ENCODE peak calls at places on chromosomes 16 and 17, in four cellular contexts. L, B, S and P are unnamed samples.

GRCh38 chr16:76108460-76108859 is 168.7 kb upstream of the CNTNAP4 start:
- DNase-seq in B (no peak), L (no peak), S (no peak), P (no peak)

GRCh38 chr16:65532846-65533245 is 411.0 kb upstream of the CDH11 start:
- DNase-seq in L (no peak), S (no peak), B (no peak), P (no peak)

GRCh38 chr17:40545660-40546059 is 19.6 kb downstream of the CCR7 start:
- DNase-seq in L (no peak), S (no peak), B (no peak), P (no peak)

GRCh38 chr17:57915532-57915931 is 39.7 kb downstream of the CUEDC1 start:
- DNase-seq in L (no peak), S (no peak), B (no peak), P (no peak)

GRCh38 chr17:9842057-9842758 is 16.5 kb downstream of the GLP2R start:
- DNase-seq in B (no peak), S (peak), L (no peak), P (no peak)

GRCh38 chr16:47162670-47163420 is 19.1 kb upstream of the NETO2 start:
- DNase-seq in L (no peak), S (no peak), B (no peak), P (no peak)

GRCh38 chr17:38454528-38454927 is 26.3 kb downstream of the ARHGAP23 start:
- DNase-seq in S (no peak), L (no peak), B (no peak), P (peak)

GRCh38 chr16:87657621-87658192 is 55.4 kb downstream of the JPH3 start:
- DNase-seq in S (peak), L (peak), B (no peak), P (no peak)

GRCh38 chr17:1021147-1021546 is 24.2 kb downstream of the TIMM22 start:
- DNase-seq in S (no peak), L (no peak), B (no peak), P (no peak)

GRCh38 chr16:70412385-70412784 is 26.5 kb downstream of the ST3GAL2 start:
- DNase-seq in B (no peak), S (no peak), L (no peak), P (no peak)

GRCh38 chr16:48499822-48500440 is 110.0 kb downstream of the N4BP1 start:
- DNase-seq in L (no peak), S (no peak), B (no peak), P (peak)

GRCh38 chr17:80413771-80414507 is 1.0 kb upstream of the ENDOV start:
- DNase-seq in L (no peak), S (no peak), B (no peak), P (no peak)

GRCh38 chr17:35973333-35974260 is 7.7 kb downstream of the CCL16 start:
- DNase-seq in L (no peak), S (peak), B (no peak), P (no peak)

GRCh38 chr17:7417056-7417655 is 3.0 kb upstream of the SPEM1 start:
- DNase-seq in B (no peak), S (no peak), L (no peak), P (no peak)

GRCh38 chr16:9151074-9151473 is 59.6 kb downstream of the HAPSTR1 start:
- DNase-seq in S (no peak), L (no peak), B (no peak), P (no peak)

GRCh38 chr16:87686697-87687570 is 78.9 kb downstream of the KLHDC4 start:
- DNase-seq in S (no peak), L (no peak), B (no peak), P (no peak)

GRCh38 chr16:2339521-2340484 is 725 bp downstream of the ABCA3 start:
- DNase-seq in B (no peak), L (peak), S (peak), P (peak)

GRCh38 chr16:55036371-55036821 is 105.7 kb downstream of the IRX5 start:
- DNase-seq in S (no peak), B (no peak), L (no peak), P (no peak)

GRCh38 chr16:12459401-12459791 is 344.3 kb downstream of the CPPED1 start:
- DNase-seq in B (no peak), L (no peak), S (no peak), P (no peak)

GRCh38 chr16:89279666-89280481 is 62.4 kb downstream of the ZNF778 start:
- DNase-seq in B (no peak), L (no peak), S (no peak), P (no peak)

GRCh38 chr16:27636453-27637200 is 86.7 kb downstream of the KATNIP start:
- DNase-seq in L (no peak), B (no peak), S (no peak), P (no peak)

GRCh38 chr16:12208341-12209035 is 232.0 kb downstream of the SNX29 start:
- DNase-seq in B (no peak), L (no peak), S (no peak), P (no peak)

GRCh38 chr17:17361543-17362511 is 58.7 kb downstream of the NT5M start:
- DNase-seq in S (no peak), L (no peak), B (no peak), P (peak)

GRCh38 chr17:33687831-33688230 is 394.7 kb upstream of the ASIC2 start:
- DNase-seq in L (no peak), B (no peak), S (no peak), P (no peak)

GRCh38 chr17:77319211-77320031 is 178.7 kb downstream of the SEC14L1 start:
- DNase-seq in B (no peak), S (no peak), L (peak), P (peak)

GRCh38 chr17:58336456-58337094 is 8.0 kb upstream of the TSPOAP1 start:
- DNase-seq in B (no peak), S (no peak), L (peak), P (peak)

GRCh38 chr16:54142787-54143186 is 143.8 kb downstream of the IRX3 start:
- DNase-seq in S (no peak), L (no peak), B (no peak), P (no peak)

GRCh38 chr17:49193513-49194296 is 16.7 kb downstream of the GNGT2 start:
- DNase-seq in S (no peak), L (peak), B (peak), P (peak)

GRCh38 chr17:81991684-81992513 is 14.5 kb downstream of the ASPSCR1 start:
- DNase-seq in L (no peak), S (peak), B (no peak), P (peak)

GRCh38 chr16:87389245-87389644 is 2.9 kb upstream of the MAP1LC3B start:
- DNase-seq in L (peak), S (peak), B (no peak), P (no peak)

GRCh38 chr17:76716834-76717205 is 6.1 kb upstream of the MXRA7 start:
- DNase-seq in L (peak), S (no peak), B (no peak), P (no peak)

GRCh38 chr17:45020354-45021138 is 30.9 kb downstream of the DCAKD start:
- DNase-seq in B (no peak), S (no peak), L (no peak), P (no peak)

GRCh38 chr16:85029981-85030381 is 2.4 kb downstream of the KIAA0513 start:
- DNase-seq in S (no peak), L (no peak), B (no peak), P (no peak)

GRCh38 chr16:67389911-67390815 is 3.1 kb downstream of the TPPP3 start:
- DNase-seq in B (no peak), S (no peak), L (no peak), P (no peak)

GRCh38 chr16:4767872-4768548 is 1.0 kb upstream of the ZNF500 start:
- DNase-seq in L (peak), B (peak), S (no peak), P (no peak)

GRCh38 chr16:84786605-84787302 is 33.0 kb upstream of the CRISPLD2 start:
- DNase-seq in L (no peak), S (no peak), B (no peak), P (no peak)

GRCh38 chr16:58317608-58318152 is 22.9 kb upstream of the PRSS54 start:
- DNase-seq in L (no peak), S (no peak), B (no peak), P (no peak)
- H2AFZ ChIP-seq in L (peak), S (no peak), B (no peak), P (no peak)

DNA sequence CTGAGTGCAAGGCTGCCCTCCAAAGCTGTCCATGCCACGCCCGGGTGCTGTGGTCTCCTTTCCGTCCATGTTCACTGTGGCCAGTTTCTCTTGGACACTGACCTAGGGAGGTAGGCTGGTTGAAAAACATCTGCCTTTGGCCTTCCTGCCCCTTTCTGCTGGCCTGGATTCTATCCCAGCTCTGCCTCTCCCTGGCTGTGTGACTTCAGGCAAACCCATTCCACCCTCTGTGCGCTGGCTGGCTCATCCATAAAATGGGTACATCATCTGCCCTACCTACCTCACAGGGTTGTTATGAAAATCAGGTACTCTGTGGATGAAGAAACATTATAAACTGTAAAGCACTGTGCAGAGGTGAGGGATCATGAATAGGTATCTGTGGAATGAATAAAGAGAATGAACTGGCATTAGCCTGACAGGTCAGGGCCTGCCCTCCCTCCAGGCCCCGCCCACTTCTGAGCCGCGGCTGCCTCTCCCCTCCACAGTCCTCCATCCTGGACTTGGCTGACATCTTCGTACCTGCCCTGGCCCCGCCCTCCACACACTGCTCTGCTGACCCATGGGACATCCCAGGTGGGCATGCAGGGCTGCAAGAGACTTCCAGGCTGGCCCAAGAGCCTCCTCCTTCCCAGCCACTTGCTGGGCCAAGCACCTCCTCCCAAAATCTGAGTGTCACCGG is 7.1 kb upstream of the SPATA20 start:
- DNase-seq in B (no peak), L (no peak), S (no peak), P (no peak)
- TF ChIP-seq FOXM1 in B (no peak), L (no peak), S (no peak), P (no peak)

DNA sequence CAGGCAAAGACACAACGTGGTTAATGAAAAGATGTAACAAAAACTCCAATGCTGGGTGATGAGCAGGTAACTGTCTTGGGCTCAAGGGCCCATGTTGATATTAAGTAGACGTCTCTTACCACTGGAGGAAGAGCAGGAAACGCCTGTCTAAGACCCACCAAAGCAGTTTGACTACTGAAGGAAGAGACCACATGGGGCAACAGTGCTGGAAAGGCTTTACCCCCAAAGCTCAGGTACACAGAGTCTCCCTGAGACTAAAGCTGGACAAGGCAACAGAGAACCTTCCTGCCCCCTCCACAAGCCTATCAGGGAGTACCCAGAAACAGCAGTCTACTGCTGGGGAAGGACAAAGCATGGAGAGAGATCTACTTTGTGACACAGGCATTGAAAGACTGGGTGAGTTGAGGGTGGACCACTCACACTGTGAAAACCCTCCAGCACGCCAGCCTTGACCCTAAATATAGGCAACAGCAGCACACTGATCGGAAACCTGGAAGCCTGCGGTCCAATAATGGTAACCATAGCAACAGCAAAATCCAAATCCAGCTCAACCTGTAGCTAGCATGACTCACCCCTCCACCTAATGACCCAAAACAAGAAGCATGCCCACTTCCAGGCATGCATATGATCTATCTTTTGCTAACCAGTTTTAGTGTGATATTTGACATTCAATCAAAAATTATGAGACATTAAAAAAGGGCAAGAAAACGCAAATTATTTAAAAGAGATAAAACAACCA is 270.5 kb upstream of the SDK2 start:
- DNase-seq in B (no peak), L (no peak), S (no peak), P (no peak)
- H2AFZ ChIP-seq in B (no peak), L (no peak), S (no peak), P (no peak)

DNA sequence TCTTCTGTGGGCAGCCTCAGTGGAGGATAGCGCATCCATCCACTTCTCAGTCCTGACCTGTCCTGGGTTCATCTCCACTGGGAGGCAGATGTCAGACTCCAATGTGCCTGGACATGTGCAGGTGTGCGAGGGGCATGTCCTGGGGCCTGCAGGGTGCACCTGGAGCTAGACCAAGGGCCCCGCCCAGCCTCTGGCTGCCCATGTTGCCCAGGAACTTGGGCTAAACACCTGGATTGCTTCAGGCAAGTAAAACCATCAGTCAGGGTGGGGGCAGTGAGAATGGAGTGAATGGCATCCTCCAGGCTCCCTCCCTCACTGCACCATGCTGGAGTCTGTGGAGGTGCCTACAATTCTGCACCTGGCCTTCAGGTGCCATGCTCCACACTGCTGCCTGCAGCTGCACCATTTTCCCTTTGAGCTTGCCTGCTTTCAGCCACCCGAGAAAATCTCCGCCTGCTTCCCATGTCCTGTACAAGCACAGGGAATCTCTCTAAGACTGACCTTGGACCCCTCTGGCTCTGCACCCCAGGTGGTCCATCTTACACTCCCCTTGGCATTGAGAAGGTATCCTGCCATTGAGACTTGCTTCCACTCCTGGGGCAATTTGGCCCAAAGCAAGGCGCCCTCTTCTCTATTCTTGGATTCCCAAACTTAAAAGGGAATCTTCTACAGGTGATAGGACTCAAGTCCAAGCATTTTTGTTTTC is 2.1 kb upstream of the MFSD6L start:
- DNase-seq in S (no peak), L (no peak), B (no peak), P (no peak)
- TF ChIP-seq FOXM1 in S (no peak), L (no peak), B (no peak), P (no peak)

DNA sequence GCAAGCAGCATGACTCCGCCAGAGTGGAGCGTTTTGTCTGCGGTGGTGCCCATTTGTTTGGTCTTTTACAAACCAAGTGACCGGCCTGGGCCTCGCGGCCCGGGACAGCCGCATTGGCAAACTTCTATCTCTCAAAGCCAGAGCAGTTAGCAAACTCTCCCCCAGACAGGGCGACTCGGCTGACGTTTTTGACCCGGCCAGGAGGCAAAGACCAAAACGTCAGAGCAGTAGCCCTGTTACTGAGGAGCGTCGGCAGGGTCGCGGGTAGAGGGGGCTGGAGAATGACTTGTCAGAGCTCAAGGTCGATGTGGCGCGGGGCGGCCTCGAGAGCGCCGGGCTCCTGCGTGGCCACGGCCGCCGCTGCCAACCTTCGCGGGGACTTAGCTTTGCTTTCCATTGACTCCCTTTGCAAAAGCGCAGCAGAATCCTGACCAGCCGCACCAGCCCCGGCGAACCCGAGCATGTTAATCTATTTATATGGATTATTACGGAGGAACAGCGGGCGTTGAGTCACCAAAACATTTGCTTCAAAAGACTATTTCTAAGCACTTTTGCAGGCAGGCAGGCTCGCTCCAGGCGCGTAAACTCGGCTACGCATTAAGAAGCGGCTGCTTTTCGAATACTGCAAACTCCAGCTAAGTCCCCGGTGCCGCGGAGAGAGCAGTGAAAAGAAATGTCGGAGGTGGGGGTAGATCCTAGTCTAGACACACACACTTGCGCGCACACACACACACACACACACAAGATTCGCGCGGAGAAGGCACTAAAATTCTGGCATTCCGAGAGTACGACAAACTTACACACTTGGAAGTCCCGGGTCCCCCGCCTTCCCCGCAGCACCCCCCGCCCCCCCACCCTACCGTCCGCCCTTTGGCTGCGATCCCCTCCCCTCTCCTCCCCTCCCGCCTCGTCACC is 600 bp upstream of the SOX9 start:
- DNase-seq in L (no peak), S (peak), B (no peak), P (peak)
- H2AFZ ChIP-seq in L (no peak), S (peak), B (peak), P (peak)

DNA sequence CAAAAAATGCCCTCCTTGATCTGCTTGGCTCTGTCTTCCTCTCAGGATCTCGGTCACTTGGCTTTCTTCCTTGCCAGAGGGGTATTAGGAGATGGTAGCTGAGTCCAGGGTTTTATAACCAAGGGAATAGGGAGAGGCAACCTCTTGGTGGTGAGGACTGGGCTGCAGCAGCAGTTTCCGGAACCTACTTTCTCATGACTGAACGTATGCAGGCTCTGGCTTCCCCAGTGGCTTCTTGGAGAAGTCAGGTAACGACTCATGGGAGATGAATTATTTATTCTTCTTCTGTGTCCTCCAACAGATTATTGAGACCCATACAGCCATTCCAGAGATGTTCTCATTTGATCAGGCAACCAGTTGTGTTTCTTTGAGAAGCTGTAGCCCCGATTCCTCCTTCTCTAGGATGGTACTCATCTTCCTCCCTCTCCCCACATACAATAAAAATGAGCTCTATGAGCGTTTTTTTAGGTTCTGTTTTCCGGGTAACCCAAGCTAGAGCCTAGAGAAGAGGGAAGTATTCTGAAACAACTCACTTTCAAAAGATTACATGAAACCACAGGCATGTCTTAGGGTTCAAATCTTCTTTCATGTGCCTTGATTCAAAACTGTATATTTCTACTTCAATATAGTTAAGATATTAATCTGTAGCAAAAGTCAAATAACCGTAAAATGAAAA is 22.3 kb upstream of the DHX40 start:
- DNase-seq in B (no peak), S (no peak), L (no peak), P (no peak)
- TF ChIP-seq FOXM1 in B (no peak), S (no peak), L (no peak), P (no peak)

DNA sequence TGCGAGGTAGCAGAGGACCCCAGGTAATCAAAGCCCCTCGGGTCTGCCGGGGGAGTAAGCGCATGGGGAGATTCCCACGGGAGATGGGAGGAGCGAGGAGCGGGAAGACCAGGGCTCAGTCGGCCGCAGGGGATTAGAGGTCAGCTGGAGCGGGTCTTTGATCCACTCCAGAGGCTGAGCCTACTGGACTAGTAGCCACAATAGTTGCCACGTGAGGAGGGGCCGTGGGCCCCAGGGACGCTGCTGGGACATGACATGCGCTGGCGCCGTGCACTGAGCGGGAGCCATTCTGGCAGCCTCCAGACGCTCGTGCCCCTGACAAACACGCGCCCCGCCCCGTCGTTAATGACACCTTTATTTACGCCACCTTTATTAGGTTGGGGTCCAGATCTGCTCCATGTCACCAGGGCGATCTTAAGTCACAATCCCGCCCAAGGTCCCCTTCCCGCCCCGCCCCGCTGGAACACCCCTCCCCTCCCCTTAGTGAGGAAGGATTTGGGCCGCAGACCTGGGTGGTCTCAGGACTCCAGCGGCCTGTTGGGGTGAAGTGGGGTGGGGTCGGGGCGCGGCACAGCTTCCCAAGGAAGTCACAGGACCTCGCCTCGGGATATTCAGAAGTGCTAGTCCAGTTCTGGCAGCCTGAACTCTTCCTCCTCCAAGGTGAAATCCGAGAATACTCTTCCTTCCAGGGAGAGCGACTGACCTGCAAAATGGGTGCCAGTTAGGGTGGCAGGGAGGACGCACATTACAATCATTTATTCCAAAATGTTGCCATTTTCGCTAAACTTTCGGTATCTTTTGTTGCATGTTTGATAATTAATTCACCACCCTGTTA is 15.0 kb downstream of the PPY start:
- DNase-seq in B (no peak), L (no peak), S (no peak), P (no peak)
- H2AFZ ChIP-seq in B (no peak), L (no peak), S (no peak), P (no peak)